ENCODE peak calls at places on chromosomes 11 and 22, in six cellular contexts. Z is substantia nigra, P is HCT116, X is IMR-90, I is AG04450, B is RWPE1. O is an unnamed sample.

GRCh38 chr11:72483412-72484186 is 49.3 kb upstream of the CLPB start:
- DNase-seq in Z (no peak), P (no peak), X (peak; percentile 50), I (no peak), B (peak; percentile 26), O (no peak)

GRCh38 chr11:119370486-119371046 is 10.9 kb downstream of the USP2 start:
- DNase-seq in Z (no peak), P (no peak), X (no peak), I (no peak), B (no peak), O (no peak)

GRCh38 chr22:26744892-26745808 is 87.8 kb downstream of the MIAT start:
- DNase-seq in Z (no peak), P (no peak), X (no peak), I (no peak), B (no peak), O (no peak)

GRCh38 chr11:124919836-124920755 is 1.0 kb downstream of the HEPN1 start:
- DNase-seq in Z (no peak), P (no peak), X (no peak), I (no peak), B (no peak), O (no peak)

GRCh38 chr11:15911377-15912044 is 444.8 kb downstream of the SOX6 start:
- DNase-seq in Z (no peak), P (no peak), X (peak; percentile 74), I (peak; percentile 46), B (no peak), O (no peak)

GRCh38 chr11:117415358-117415896 is 87.8 kb downstream of the CEP164 start:
- DNase-seq in Z (no peak), P (no peak), X (no peak), I (no peak), B (no peak), O (no peak)

GRCh38 chr11:28913883-28914282 is 805.7 kb downstream of the METTL15 start:
- DNase-seq in Z (no peak), P (no peak), X (no peak), I (no peak), B (no peak), O (no peak)

GRCh38 chr22:41261541-41262249 is 21.0 kb upstream of the CHADL start:
- DNase-seq in Z (no peak), P (no peak), X (no peak), I (no peak), B (no peak), O (no peak)

GRCh38 chr11:15565846-15566245 is 451.1 kb downstream of the INSC start:
- DNase-seq in Z (no peak), P (no peak), X (no peak), I (no peak), B (no peak), O (no peak)

GRCh38 chr11:78840623-78841022 is 266.0 kb upstream of the NARS2 start:
- DNase-seq in Z (no peak), P (no peak), X (peak; percentile 69), I (peak; percentile 48), B (no peak), O (no peak)

GRCh38 chr11:15903246-15903645 is 453.1 kb downstream of the SOX6 start:
- DNase-seq in Z (no peak), P (no peak), X (no peak), I (no peak), B (peak; percentile 63), O (no peak)

GRCh38 chr11:65187146-65187675 is 5.5 kb downstream of the CAPN1 start:
- DNase-seq in Z (no peak), P (no peak), X (no peak), I (no peak), B (no peak), O (no peak)

GRCh38 chr22:44363214-44363979 is 50.6 kb upstream of the SHISAL1 start:
- DNase-seq in Z (peak; percentile 8), P (no peak), X (peak; percentile 98), I (peak; percentile 94), B (peak; percentile 48), O (no peak)

GRCh38 chr11:120336641-120337132 is 474 bp downstream of the ARHGEF12 start:
- DNase-seq in Z (peak; percentile 56), P (no peak), X (peak; percentile 20), I (no peak), B (no peak), O (peak; percentile 30)

GRCh38 chr11:8263769-8264410 is at the start of gene LMO1:
- DNase-seq in Z (peak; percentile 51), P (peak; percentile 44), X (peak; percentile 62), I (peak; percentile 13), B (peak; percentile 90), O (peak; percentile 73)

GRCh38 chr11:72770799-72771198 is 18.6 kb upstream of the ARAP1 start:
- DNase-seq in Z (no peak), P (no peak), X (no peak), I (no peak), B (no peak), O (no peak)

GRCh38 chr11:66142370-66143263 is 72.5 kb downstream of the PACS1 start:
- DNase-seq in Z (no peak), P (peak; percentile 35), X (peak; percentile 53), I (no peak), B (peak; percentile 80), O (no peak)

GRCh38 chr11:4881860-4882500 is at the start of gene OR51T1:
- DNase-seq in Z (no peak), P (no peak), X (peak; percentile 40), I (no peak), B (no peak), O (no peak)

GRCh38 chr11:88378422-88379066 is 41.0 kb upstream of the CTSC start:
- DNase-seq in Z (no peak), P (no peak), X (no peak), I (no peak), B (no peak), O (no peak)

DNA sequence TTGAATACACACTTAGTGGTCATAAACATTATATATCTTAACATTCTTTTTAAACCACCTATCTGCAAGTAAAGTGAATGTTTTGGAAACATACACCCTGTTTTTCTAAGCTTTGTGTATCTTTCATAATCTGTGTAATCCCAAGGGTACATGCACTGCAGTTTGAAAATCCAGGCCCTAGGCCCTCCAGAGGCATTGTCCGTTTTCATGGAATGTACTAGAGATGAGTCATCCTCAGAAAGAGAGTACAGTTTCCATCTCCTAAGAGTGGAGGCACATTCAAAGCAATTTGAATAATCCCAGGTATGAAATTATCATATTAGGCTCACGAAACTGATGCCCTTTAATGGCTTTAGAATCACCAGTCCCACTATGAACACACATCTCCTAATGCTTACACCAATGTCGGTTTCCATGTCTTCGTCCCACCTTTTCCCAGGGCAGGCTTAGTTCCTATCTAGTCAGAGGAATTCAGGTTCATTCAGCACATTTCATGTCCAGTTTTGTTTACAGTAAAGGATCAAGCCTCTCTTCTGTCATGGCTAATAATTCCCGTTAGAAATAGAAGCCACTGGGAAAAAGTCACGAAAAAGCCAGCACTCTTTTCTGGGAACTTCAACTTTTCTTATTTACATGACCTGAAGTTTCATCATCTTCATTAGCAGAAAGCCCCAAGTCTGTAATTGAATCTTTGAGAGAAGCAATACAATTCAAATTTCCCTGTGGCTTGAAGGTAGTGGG is 39.5 kb upstream of the CD44 start:
- DNase-seq in Z (no peak), P (no peak), X (peak; percentile 69), I (no peak), B (peak; percentile 43), O (no peak)
- H3K27ac ChIP-seq in Z (no peak overlapping the region), P (no peak overlapping the region), X (peak overlapping the region; percentile 77), I (no peak overlapping the region), B (no peak overlapping the region), O (no peak overlapping the region)

GRCh38 chr22:36365020-36365411 is 22.8 kb downstream of the MYH9 start:
- DNase-seq in Z (no peak), P (peak; percentile 76), X (peak; percentile 99), I (peak; percentile 74), B (peak; percentile 74), O (peak; percentile 71)

GRCh38 chr22:36367066-36367465 is 20.7 kb downstream of the MYH9 start:
- DNase-seq in Z (no peak), P (no peak), X (no peak), I (no peak), B (no peak), O (no peak)

GRCh38 chr22:36367479-36367878 is 20.3 kb downstream of the MYH9 start:
- DNase-seq in Z (no peak), P (no peak), X (no peak), I (no peak), B (no peak), O (no peak)

GRCh38 chr22:36364255-36365019 is 23.3 kb downstream of the MYH9 start:
- DNase-seq in Z (no peak), P (no peak), X (no peak), I (no peak), B (no peak), O (no peak)

GRCh38 chr22:36366291-36366708 is 21.5 kb downstream of the MYH9 start:
- DNase-seq in Z (no peak), P (no peak), X (peak; percentile 68), I (no peak), B (no peak), O (no peak)
- H3K27ac ChIP-seq in Z (no peak overlapping the region), P (no peak overlapping the region), X (peak overlapping the region; percentile 93), I (peak overlapping the region; percentile 86), B (peak overlapping the region; percentile 89), O (peak overlapping the region; percentile 57)

GRCh38 chr11:77665240-77665965 is 27.8 kb upstream of the CLNS1A start:
- DNase-seq in Z (no peak), P (no peak), X (no peak), I (no peak), B (no peak), O (no peak)

GRCh38 chr11:77658213-77659013 is 20.8 kb upstream of the CLNS1A start:
- DNase-seq in Z (no peak), P (no peak), X (peak; percentile 64), I (no peak), B (no peak), O (no peak)

GRCh38 chr11:77661670-77662069 is 24.1 kb upstream of the CLNS1A start:
- DNase-seq in Z (no peak), P (no peak), X (no peak), I (no peak), B (no peak), O (no peak)

GRCh38 chr11:77656362-77656761 is 18.8 kb upstream of the CLNS1A start:
- DNase-seq in Z (no peak), P (no peak), X (no peak), I (no peak), B (no peak), O (no peak)

DNA sequence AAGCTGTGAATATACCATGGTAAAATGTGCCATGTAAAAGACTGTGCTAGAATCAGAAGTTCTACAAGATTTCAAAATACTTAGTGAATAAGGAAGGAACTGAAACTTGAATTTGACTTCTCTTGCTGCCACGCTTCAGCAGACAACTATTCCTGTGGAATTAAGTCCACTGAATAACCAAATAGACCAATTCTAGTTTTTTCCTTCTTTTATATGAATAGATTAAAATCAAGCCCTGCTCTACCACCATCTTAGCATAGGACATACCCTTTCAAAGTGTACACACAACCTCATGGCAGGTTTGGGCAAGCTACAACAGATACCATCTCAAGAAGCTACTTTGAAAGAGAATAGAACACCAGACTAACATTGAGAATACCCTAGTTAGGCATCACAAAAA is 23.4 kb upstream of the CLNS1A start:
- DNase-seq in Z (no peak), P (no peak), X (no peak), I (no peak), B (no peak), O (no peak)
- H3K27ac ChIP-seq in Z (no peak overlapping the region), P (no peak overlapping the region), X (no peak overlapping the region), I (no peak overlapping the region), B (no peak overlapping the region), O (no peak overlapping the region)

GRCh38 chr22:49825944-49826602 is 1.6 kb downstream of the BRD1 start:
- DNase-seq in Z (no peak), P (no peak), X (peak; percentile 72), I (no peak), B (no peak), O (peak; percentile 59)
- H3K27ac ChIP-seq in Z (no peak overlapping the region), P (peak overlapping the region; percentile 72), X (peak overlapping the region; percentile 54), I (peak overlapping the region; percentile 73), B (peak overlapping the region; percentile 71), O (peak overlapping the region; percentile 54)

GRCh38 chr11:96256604-96257003 is 86.4 kb downstream of the MAML2 start:
- DNase-seq in Z (no peak), P (no peak), X (no peak), I (no peak), B (no peak), O (no peak)
- H3K27ac ChIP-seq in Z (no peak overlapping the region), P (no peak overlapping the region), X (peak overlapping the region; percentile 26), I (no peak overlapping the region), B (no peak overlapping the region), O (peak overlapping the region; percentile 87)

O was measured in CD8-positive, alpha-beta T cell.